ENCODE peak calls at places on chromosome 4, in six cellular contexts. One of them, this sample, is unnamed.

GRCh38 chr4:123545569-123546122 is 149.1 kb downstream of the SPRY1 start:
- DNase-seq in NT2/D1: no peak
- DNase-seq in stimulated activated CD8-positive, alpha-beta memory T cell treated with anti-CD3 and anti-CD28 coated beads, Interleukin-15, amount 100 ng/mL, for 4 hours: no peak
- DNase-seq in NCI-H1417 treated with DMSO at 0.1 percent for 48 hours: no peak
- DNase-seq in OCI-LY7: no peak
- DNase-seq in AG20443: no peak
- DNase-seq in this sample: no peak

GRCh38 chr4:107304699-107305286 is 268.7 kb upstream of the DKK2 start:
- DNase-seq in NT2/D1: no peak
- DNase-seq in stimulated activated CD8-positive, alpha-beta memory T cell treated with anti-CD3 and anti-CD28 coated beads, Interleukin-15, amount 100 ng/mL, for 4 hours: no peak
- DNase-seq in NCI-H1417 treated with DMSO at 0.1 percent for 48 hours: no peak
- DNase-seq in OCI-LY7: no peak
- DNase-seq in AG20443: no peak
- DNase-seq in this sample: no peak

GRCh38 chr4:105189855-105190650 is 43.4 kb downstream of the TET2 start:
- DNase-seq in NT2/D1: no peak
- DNase-seq in stimulated activated CD8-positive, alpha-beta memory T cell treated with anti-CD3 and anti-CD28 coated beads, Interleukin-15, amount 100 ng/mL, for 4 hours: no peak
- DNase-seq in NCI-H1417 treated with DMSO at 0.1 percent for 48 hours: no peak
- DNase-seq in OCI-LY7: no peak
- DNase-seq in AG20443: no peak
- DNase-seq in this sample: no peak

GRCh38 chr4:338759-339097 is 1.1 kb downstream of the ZNF141 start:
- DNase-seq in NT2/D1: no peak
- DNase-seq in stimulated activated CD8-positive, alpha-beta memory T cell treated with anti-CD3 and anti-CD28 coated beads, Interleukin-15, amount 100 ng/mL, for 4 hours: no peak
- DNase-seq in NCI-H1417 treated with DMSO at 0.1 percent for 48 hours: no peak
- DNase-seq in OCI-LY7: no peak
- DNase-seq in AG20443: no peak
- DNase-seq in this sample: no peak

GRCh38 chr4:184383497-184384055 is 90.8 kb downstream of the IRF2 start:
- DNase-seq in NT2/D1: no peak
- DNase-seq in stimulated activated CD8-positive, alpha-beta memory T cell treated with anti-CD3 and anti-CD28 coated beads, Interleukin-15, amount 100 ng/mL, for 4 hours: no peak
- DNase-seq in NCI-H1417 treated with DMSO at 0.1 percent for 48 hours: no peak
- DNase-seq in OCI-LY7: no peak
- DNase-seq in AG20443: peak
- DNase-seq in this sample: no peak

GRCh38 chr4:95410387-95411005 is 138.3 kb downstream of the UNC5C start:
- DNase-seq in NT2/D1: no peak
- DNase-seq in stimulated activated CD8-positive, alpha-beta memory T cell treated with anti-CD3 and anti-CD28 coated beads, Interleukin-15, amount 100 ng/mL, for 4 hours: no peak
- DNase-seq in NCI-H1417 treated with DMSO at 0.1 percent for 48 hours: no peak
- DNase-seq in OCI-LY7: no peak
- DNase-seq in AG20443: no peak
- DNase-seq in this sample: no peak

GRCh38 chr4:23877758-23878229 is 12.1 kb downstream of the PPARGC1A start:
- DNase-seq in NT2/D1: no peak
- DNase-seq in stimulated activated CD8-positive, alpha-beta memory T cell treated with anti-CD3 and anti-CD28 coated beads, Interleukin-15, amount 100 ng/mL, for 4 hours: no peak
- DNase-seq in NCI-H1417 treated with DMSO at 0.1 percent for 48 hours: no peak
- DNase-seq in OCI-LY7: no peak
- DNase-seq in AG20443: peak
- DNase-seq in this sample: no peak

GRCh38 chr4:140243345-140243753 is 89.4 kb upstream of the MAML3 start:
- DNase-seq in NT2/D1: no peak
- DNase-seq in stimulated activated CD8-positive, alpha-beta memory T cell treated with anti-CD3 and anti-CD28 coated beads, Interleukin-15, amount 100 ng/mL, for 4 hours: no peak
- DNase-seq in NCI-H1417 treated with DMSO at 0.1 percent for 48 hours: peak
- DNase-seq in OCI-LY7: peak
- DNase-seq in AG20443: no peak
- DNase-seq in this sample: peak

GRCh38 chr4:102564399-102564921 is 63.3 kb downstream of the NFKB1 start:
- DNase-seq in NT2/D1: no peak
- DNase-seq in stimulated activated CD8-positive, alpha-beta memory T cell treated with anti-CD3 and anti-CD28 coated beads, Interleukin-15, amount 100 ng/mL, for 4 hours: peak
- DNase-seq in NCI-H1417 treated with DMSO at 0.1 percent for 48 hours: no peak
- DNase-seq in OCI-LY7: no peak
- DNase-seq in AG20443: peak
- DNase-seq in this sample: no peak

GRCh38 chr4:38803833-38804653 is 548 bp downstream of the TLR1 start:
- DNase-seq in NT2/D1: no peak
- DNase-seq in stimulated activated CD8-positive, alpha-beta memory T cell treated with anti-CD3 and anti-CD28 coated beads, Interleukin-15, amount 100 ng/mL, for 4 hours: no peak
- DNase-seq in NCI-H1417 treated with DMSO at 0.1 percent for 48 hours: no peak
- DNase-seq in OCI-LY7: peak
- DNase-seq in AG20443: no peak
- DNase-seq in this sample: no peak

GRCh38 chr4:55725057-55725456 is 89.0 kb upstream of the NMU start:
- DNase-seq in NT2/D1: no peak
- DNase-seq in stimulated activated CD8-positive, alpha-beta memory T cell treated with anti-CD3 and anti-CD28 coated beads, Interleukin-15, amount 100 ng/mL, for 4 hours: no peak
- DNase-seq in NCI-H1417 treated with DMSO at 0.1 percent for 48 hours: no peak
- DNase-seq in OCI-LY7: no peak
- DNase-seq in AG20443: no peak
- DNase-seq in this sample: no peak

GRCh38 chr4:149589826-149590225 is 225.8 kb downstream of the IQCM start:
- DNase-seq in NT2/D1: no peak
- DNase-seq in stimulated activated CD8-positive, alpha-beta memory T cell treated with anti-CD3 and anti-CD28 coated beads, Interleukin-15, amount 100 ng/mL, for 4 hours: no peak
- DNase-seq in NCI-H1417 treated with DMSO at 0.1 percent for 48 hours: no peak
- DNase-seq in OCI-LY7: no peak
- DNase-seq in AG20443: no peak
- DNase-seq in this sample: no peak

GRCh38 chr4:121597346-121597934 is 99.3 kb downstream of the ANXA5 start:
- DNase-seq in NT2/D1: no peak
- DNase-seq in stimulated activated CD8-positive, alpha-beta memory T cell treated with anti-CD3 and anti-CD28 coated beads, Interleukin-15, amount 100 ng/mL, for 4 hours: no peak
- DNase-seq in NCI-H1417 treated with DMSO at 0.1 percent for 48 hours: no peak
- DNase-seq in OCI-LY7: no peak
- DNase-seq in AG20443: no peak
- DNase-seq in this sample: no peak

GRCh38 chr4:32215277-32215676 is 1495.1 kb downstream of the PCDH7 start:
- DNase-seq in NT2/D1: no peak
- DNase-seq in stimulated activated CD8-positive, alpha-beta memory T cell treated with anti-CD3 and anti-CD28 coated beads, Interleukin-15, amount 100 ng/mL, for 4 hours: no peak
- DNase-seq in NCI-H1417 treated with DMSO at 0.1 percent for 48 hours: no peak
- DNase-seq in OCI-LY7: no peak
- DNase-seq in AG20443: no peak
- DNase-seq in this sample: no peak